ENCODE peak calls at places on chromosomes 1 and 21, in five cellular contexts. Q, E, P, D and Y are unnamed samples.
A peak's percentile ranks its signal among the peaks of the same experiment; 100 is the strongest.

GRCh38 chr1:224065455-224065854 is 48.5 kb upstream of the FBXO28 start:
- DNase-seq in Q (no peak), E (no peak), P (peak; percentile 73), D (peak; percentile 45), Y (no peak)

GRCh38 chr1:35605071-35605881 is 32.2 kb downstream of the TFAP2E start:
- DNase-seq in Q (no peak), E (no peak), P (no peak), D (peak; percentile 10), Y (no peak)

GRCh38 chr21:43345746-43346409 is 81.1 kb downstream of the SIK1 start:
- DNase-seq in Q (peak; percentile 44), E (no peak), P (no peak), D (peak; percentile 59), Y (no peak)

GRCh38 chr1:9399510-9400424 is 107.1 kb downstream of the SPSB1 start:
- DNase-seq in Q (no peak), E (no peak), P (peak; percentile 61), D (no peak), Y (no peak)

GRCh38 chr1:205068457-205069035 is 15.7 kb downstream of the TMEM81 start:
- DNase-seq in Q (peak; percentile 6), E (no peak), P (no peak), D (peak; percentile 12), Y (no peak)

GRCh38 chr1:191022856-191023255 is 545.2 kb upstream of the BRINP3 start:
- DNase-seq in Q (no peak), E (no peak), P (no peak), D (peak; percentile 77), Y (no peak)

GRCh38 chr1:116472431-116472961 is 98.3 kb downstream of the CD58 start:
- DNase-seq in Q (no peak), E (no peak), P (no peak), D (peak; percentile 35), Y (no peak)

GRCh38 chr1:195202271-195202670 is 1406.0 kb downstream of the KCNT2 start:
- DNase-seq in Q (peak; percentile 51), E (no peak), P (no peak), D (no peak), Y (no peak)

GRCh38 chr1:221925947-221926346 is 184.1 kb upstream of the DUSP10 start:
- DNase-seq in Q (no peak), E (no peak), P (no peak), D (no peak), Y (no peak)

GRCh38 chr1:113042336-113043143 is 30.5 kb upstream of the LRIG2 start:
- DNase-seq in Q (peak; percentile 46), E (peak; percentile 69), P (peak; percentile 60), D (peak; percentile 88), Y (no peak)

GRCh38 chr1:2205191-2205952 is 10.8 kb upstream of the FAAP20 start:
- DNase-seq in Q (peak; percentile 81), E (peak; percentile 98), P (peak; percentile 99), D (peak; percentile 77), Y (peak; percentile 92)

DNA sequence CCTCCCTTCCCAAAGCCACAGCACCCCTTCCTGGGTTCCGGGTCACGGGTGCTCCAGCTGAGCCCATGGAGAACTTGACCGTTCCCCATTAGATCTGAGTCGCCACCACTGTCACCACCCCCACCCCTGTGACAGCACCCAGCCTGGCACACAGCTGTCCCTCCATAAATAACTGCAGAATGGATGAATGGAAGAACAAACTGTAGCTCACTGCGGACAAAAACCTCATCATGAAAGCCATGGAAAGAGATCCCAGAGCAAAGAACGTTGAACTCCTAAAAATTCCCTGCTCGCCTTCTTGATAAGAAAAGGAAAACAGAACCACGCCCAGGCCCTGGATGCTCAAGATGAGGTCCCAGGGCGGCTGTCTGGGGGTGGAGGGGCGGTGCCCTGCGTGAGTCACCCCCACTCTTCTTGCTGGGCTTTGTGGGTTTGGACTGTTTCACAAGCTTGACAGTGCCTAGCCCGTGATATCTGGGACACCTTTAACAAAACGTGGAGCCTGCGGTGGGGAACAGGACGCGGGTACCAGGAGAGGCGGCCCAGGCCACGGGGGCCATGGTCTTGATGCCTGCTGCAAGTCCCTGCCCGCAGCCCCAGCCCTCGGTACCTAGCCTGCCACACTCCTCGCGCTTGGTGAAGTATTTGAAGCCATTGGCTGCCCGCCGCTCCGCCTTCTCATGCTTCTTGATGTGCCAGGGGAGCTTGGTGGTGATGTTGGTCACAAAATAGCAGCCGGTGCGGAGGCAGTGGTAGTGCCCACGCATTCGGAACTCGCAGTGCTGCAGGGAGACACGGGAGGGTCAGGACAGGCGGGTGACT is 151.9 kb downstream of the CASZ1 start:
- DNase-seq in Q (no peak), E (no peak), P (no peak), D (peak; percentile 32), Y (no peak)
- H3K27ac ChIP-seq in Q (no peak overlapping the region), E (peak overlapping the region; percentile 89), P (no peak overlapping the region), D (no peak overlapping the region), Y (peak overlapping the region; percentile 9)

GRCh38 chr21:36745459-36745858 is 46.5 kb downstream of the SIM2 start:
- DNase-seq in Q (no peak), E (no peak), P (no peak), D (no peak), Y (no peak)

GRCh38 chr21:36747815-36748381 is 49.0 kb downstream of the SIM2 start:
- DNase-seq in Q (no peak), E (no peak), P (peak; percentile 52), D (peak; percentile 16), Y (no peak)

GRCh38 chr21:36749935-36750578 is 51.1 kb downstream of the SIM2 start:
- DNase-seq in Q (no peak), E (no peak), P (no peak), D (peak; percentile 43), Y (no peak)

GRCh38 chr21:36744560-36745231 is 45.8 kb downstream of the SIM2 start:
- DNase-seq in Q (no peak), E (peak; percentile 68), P (peak; percentile 53), D (peak; percentile 21), Y (no peak)

DNA sequence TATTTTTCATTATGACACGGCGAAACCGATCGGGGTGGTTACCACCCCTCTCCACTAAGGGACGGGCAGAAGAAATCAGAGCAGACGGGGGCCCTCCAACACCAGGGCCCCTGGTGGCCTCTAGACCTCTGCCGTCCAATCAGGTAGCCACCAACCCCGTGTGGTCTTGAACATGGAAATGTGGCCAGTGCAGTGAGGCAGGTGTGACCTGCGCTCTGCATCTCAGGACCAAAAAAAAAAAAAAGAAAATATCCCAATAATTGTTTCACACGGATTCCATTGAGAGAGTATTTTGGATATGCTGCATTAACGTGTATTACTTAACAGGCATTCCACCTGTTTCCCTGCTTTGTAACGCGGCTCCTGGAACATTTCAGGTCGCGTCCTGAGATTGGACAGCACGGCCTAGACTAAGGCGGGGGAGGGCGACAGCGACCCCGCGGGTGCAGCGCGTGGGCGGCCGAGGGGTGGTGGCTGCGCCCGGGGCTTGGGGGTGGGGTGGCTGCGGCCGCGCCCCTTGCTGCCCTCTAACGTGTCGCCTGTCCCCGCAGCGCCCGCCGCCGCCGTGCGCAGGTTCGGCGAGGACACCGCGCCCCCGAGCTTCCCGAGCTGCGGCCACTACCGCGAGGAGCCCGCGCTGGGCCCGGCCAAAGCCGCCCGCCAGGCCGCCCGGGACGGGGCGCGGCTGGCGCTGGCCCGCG is 48.3 kb downstream of the SIM2 start:
- DNase-seq in Q (no peak), E (no peak), P (no peak), D (no peak), Y (no peak)
- H3K4me3 ChIP-seq in Q (peak overlapping the region; percentile 52), E (peak overlapping the region; percentile 8), P (no peak overlapping the region), D (peak overlapping the region; percentile 28), Y (peak overlapping the region; percentile 42)

GRCh38 chr1:227733751-227734545 is 1.2 kb downstream of the JMJD4 start:
- DNase-seq in Q (no peak), E (no peak), P (no peak), D (no peak), Y (no peak)
- H3K27ac ChIP-seq in Q (no peak overlapping the region), E (peak overlapping the region; percentile 83), P (no peak overlapping the region), D (no peak overlapping the region), Y (no peak overlapping the region)

GRCh38 chr1:156386949-156387898 is 18.2 kb downstream of the RHBG start:
- DNase-seq in Q (no peak), E (no peak), P (no peak), D (no peak), Y (no peak)
- H3K4me3 ChIP-seq in Q (no peak overlapping the region), E (no peak overlapping the region), P (no peak overlapping the region), D (no peak overlapping the region), Y (no peak overlapping the region)

GRCh38 chr21:28126521-28127317 is 866.0 kb downstream of the LTN1 start:
- DNase-seq in Q (no peak), E (no peak), P (no peak), D (no peak), Y (no peak)
- H3K27ac ChIP-seq in Q (no peak overlapping the region), E (no peak overlapping the region), P (no peak overlapping the region), D (no peak overlapping the region), Y (peak overlapping the region; percentile 43)